ENCODE peak calls at places on chromosomes 2 and 18, in nine cellular contexts. One of them, this sample, is unnamed. For H3K4me1 and H3K27me3, the result is how much of the 10 kb centered on the place peaks cover.

GRCh38 chr2:54329482-54330225 is 73.6 kb upstream of the TSPYL6 start:
- DNase-seq in H9: no peak
- DNase-seq in tibial artery: no peak
- DNase-seq in IMR-90: peak
- DNase-seq in HCT116: no peak
- DNase-seq in CD8-positive, alpha-beta T cell: no peak
- DNase-seq in heart left ventricle: no peak
- DNase-seq in endodermal cell: no peak
- DNase-seq in stomach: no peak
- DNase-seq in this sample: no peak

GRCh38 chr2:225122582-225123486 is 80.6 kb upstream of the DOCK10 start:
- DNase-seq in H9: no peak
- DNase-seq in tibial artery: no peak
- DNase-seq in IMR-90: peak
- DNase-seq in HCT116: no peak
- DNase-seq in CD8-positive, alpha-beta T cell: no peak
- DNase-seq in heart left ventricle: no peak
- DNase-seq in endodermal cell: no peak
- DNase-seq in stomach: no peak
- DNase-seq in this sample: no peak

GRCh38 chr2:63903003-63903402 is 61.3 kb downstream of the UGP2 start:
- DNase-seq in H9: no peak
- DNase-seq in tibial artery: no peak
- DNase-seq in IMR-90: peak
- DNase-seq in HCT116: no peak
- DNase-seq in CD8-positive, alpha-beta T cell: no peak
- DNase-seq in heart left ventricle: no peak
- DNase-seq in endodermal cell: no peak
- DNase-seq in stomach: no peak
- DNase-seq in this sample: no peak

GRCh38 chr2:235611337-235611736 is 117.5 kb downstream of the AGAP1 start:
- DNase-seq in H9: no peak
- DNase-seq in tibial artery: no peak
- DNase-seq in IMR-90: no peak
- DNase-seq in HCT116: no peak
- DNase-seq in CD8-positive, alpha-beta T cell: no peak
- DNase-seq in heart left ventricle: no peak
- DNase-seq in endodermal cell: no peak
- DNase-seq in stomach: no peak
- DNase-seq in this sample: no peak

GRCh38 chr2:71360434-71360975 is 28.9 kb downstream of the ZNF638 start:
- DNase-seq in H9: no peak
- DNase-seq in tibial artery: no peak
- DNase-seq in IMR-90: no peak
- DNase-seq in HCT116: no peak
- DNase-seq in CD8-positive, alpha-beta T cell: no peak
- DNase-seq in heart left ventricle: no peak
- DNase-seq in endodermal cell: no peak
- DNase-seq in stomach: no peak
- DNase-seq in this sample: no peak

GRCh38 chr2:74249406-74250122 is 51.1 kb downstream of the MTHFD2 start:
- DNase-seq in H9: no peak
- DNase-seq in tibial artery: no peak
- DNase-seq in IMR-90: no peak
- DNase-seq in HCT116: no peak
- DNase-seq in CD8-positive, alpha-beta T cell: no peak
- DNase-seq in heart left ventricle: no peak
- DNase-seq in endodermal cell: no peak
- DNase-seq in stomach: no peak
- DNase-seq in this sample: no peak

GRCh38 chr2:34401186-34401585 is 802.1 kb upstream of the FAM98A start:
- DNase-seq in H9: no peak
- DNase-seq in tibial artery: no peak
- DNase-seq in IMR-90: no peak
- DNase-seq in HCT116: no peak
- DNase-seq in CD8-positive, alpha-beta T cell: no peak
- DNase-seq in heart left ventricle: no peak
- DNase-seq in endodermal cell: no peak
- DNase-seq in stomach: no peak
- DNase-seq in this sample: no peak

GRCh38 chr2:136182315-136182714 is 64.4 kb upstream of the CXCR4 start:
- DNase-seq in H9: no peak
- DNase-seq in tibial artery: no peak
- DNase-seq in IMR-90: no peak
- DNase-seq in HCT116: no peak
- DNase-seq in CD8-positive, alpha-beta T cell: no peak
- DNase-seq in heart left ventricle: no peak
- DNase-seq in endodermal cell: no peak
- DNase-seq in stomach: no peak
- DNase-seq in this sample: no peak

GRCh38 chr2:73105511-73105971 is 7.2 kb downstream of the RAB11FIP5 start:
- DNase-seq in H9: no peak
- DNase-seq in tibial artery: no peak
- DNase-seq in IMR-90: no peak
- DNase-seq in HCT116: no peak
- DNase-seq in CD8-positive, alpha-beta T cell: no peak
- DNase-seq in heart left ventricle: no peak
- DNase-seq in endodermal cell: no peak
- DNase-seq in stomach: no peak
- DNase-seq in this sample: no peak

GRCh38 chr2:58702302-58702696 is 461.2 kb upstream of the FANCL start:
- DNase-seq in H9: peak
- DNase-seq in tibial artery: no peak
- DNase-seq in IMR-90: peak
- DNase-seq in HCT116: no peak
- DNase-seq in CD8-positive, alpha-beta T cell: no peak
- DNase-seq in heart left ventricle: no peak
- DNase-seq in endodermal cell: peak
- DNase-seq in stomach: no peak
- DNase-seq in this sample: no peak

GRCh38 chr18:78092901-78093300 is 843.3 kb downstream of the GALR1 start:
- DNase-seq in H9: no peak
- DNase-seq in tibial artery: no peak
- DNase-seq in IMR-90: no peak
- DNase-seq in HCT116: no peak
- DNase-seq in CD8-positive, alpha-beta T cell: no peak
- DNase-seq in heart left ventricle: no peak
- DNase-seq in endodermal cell: no peak
- DNase-seq in stomach: no peak
- DNase-seq in this sample: no peak

DNA sequence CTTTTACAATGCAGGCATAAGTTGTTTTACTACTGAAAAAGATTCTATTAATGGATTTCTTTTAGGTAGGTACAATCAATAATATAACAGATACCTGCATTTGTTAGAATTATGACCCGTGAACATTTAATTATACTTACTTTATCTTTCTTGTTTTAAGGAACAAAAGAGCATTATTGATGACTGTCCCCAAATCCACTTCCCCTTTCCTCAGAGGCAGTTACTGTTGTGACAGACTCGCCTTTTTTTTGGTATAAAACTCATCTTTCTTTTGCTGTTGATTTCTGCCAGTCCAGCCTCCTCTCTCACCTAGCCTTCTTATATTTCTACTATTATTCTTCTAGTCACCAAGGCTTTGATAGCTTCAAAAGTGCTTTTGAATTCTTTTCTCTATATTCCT is 12.1 kb downstream of the ACTR3 start:
- DNase-seq in H9: no peak
- DNase-seq in tibial artery: no peak
- DNase-seq in IMR-90: no peak
- DNase-seq in HCT116: no peak
- DNase-seq in CD8-positive, alpha-beta T cell: no peak
- DNase-seq in heart left ventricle: no peak
- DNase-seq in endodermal cell: no peak
- DNase-seq in stomach: no peak
- DNase-seq in this sample: no peak
- H3K4me1 ChIP-seq in H9: under half
- H3K4me1 ChIP-seq in tibial artery: half or more
- H3K4me1 ChIP-seq in IMR-90: under half
- H3K4me1 ChIP-seq in HCT116: under half
- H3K4me1 ChIP-seq in CD8-positive, alpha-beta T cell: half or more
- H3K4me1 ChIP-seq in heart left ventricle: half or more
- H3K4me1 ChIP-seq in endodermal cell: under half
- H3K4me1 ChIP-seq in stomach: half or more
- H3K4me1 ChIP-seq in this sample: under half

GRCh38 chr2:176123847-176124273 is 1.3 kb downstream of the HOXD9 start:
- DNase-seq in H9: peak
- DNase-seq in tibial artery: no peak
- DNase-seq in IMR-90: no peak
- DNase-seq in HCT116: no peak
- DNase-seq in CD8-positive, alpha-beta T cell: no peak
- DNase-seq in heart left ventricle: no peak
- DNase-seq in endodermal cell: peak
- DNase-seq in stomach: no peak
- DNase-seq in this sample: no peak

GRCh38 chr2:176123483-176123843 is 944 bp downstream of the HOXD9 start:
- DNase-seq in H9: no peak
- DNase-seq in tibial artery: no peak
- DNase-seq in IMR-90: no peak
- DNase-seq in HCT116: no peak
- DNase-seq in CD8-positive, alpha-beta T cell: no peak
- DNase-seq in heart left ventricle: no peak
- DNase-seq in endodermal cell: no peak
- DNase-seq in stomach: no peak
- DNase-seq in this sample: no peak

GRCh38 chr2:176126929-176127768 is 2.4 kb upstream of the HOXD8 start:
- DNase-seq in H9: peak
- DNase-seq in tibial artery: peak
- DNase-seq in IMR-90: peak
- DNase-seq in HCT116: no peak
- DNase-seq in CD8-positive, alpha-beta T cell: peak
- DNase-seq in heart left ventricle: peak
- DNase-seq in endodermal cell: peak
- DNase-seq in stomach: peak
- DNase-seq in this sample: no peak

GRCh38 chr2:176124358-176125214 is 2.1 kb downstream of the HOXD9 start:
- DNase-seq in H9: peak
- DNase-seq in tibial artery: no peak
- DNase-seq in IMR-90: no peak
- DNase-seq in HCT116: no peak
- DNase-seq in CD8-positive, alpha-beta T cell: no peak
- DNase-seq in heart left ventricle: no peak
- DNase-seq in endodermal cell: peak
- DNase-seq in stomach: no peak
- DNase-seq in this sample: no peak

DNA sequence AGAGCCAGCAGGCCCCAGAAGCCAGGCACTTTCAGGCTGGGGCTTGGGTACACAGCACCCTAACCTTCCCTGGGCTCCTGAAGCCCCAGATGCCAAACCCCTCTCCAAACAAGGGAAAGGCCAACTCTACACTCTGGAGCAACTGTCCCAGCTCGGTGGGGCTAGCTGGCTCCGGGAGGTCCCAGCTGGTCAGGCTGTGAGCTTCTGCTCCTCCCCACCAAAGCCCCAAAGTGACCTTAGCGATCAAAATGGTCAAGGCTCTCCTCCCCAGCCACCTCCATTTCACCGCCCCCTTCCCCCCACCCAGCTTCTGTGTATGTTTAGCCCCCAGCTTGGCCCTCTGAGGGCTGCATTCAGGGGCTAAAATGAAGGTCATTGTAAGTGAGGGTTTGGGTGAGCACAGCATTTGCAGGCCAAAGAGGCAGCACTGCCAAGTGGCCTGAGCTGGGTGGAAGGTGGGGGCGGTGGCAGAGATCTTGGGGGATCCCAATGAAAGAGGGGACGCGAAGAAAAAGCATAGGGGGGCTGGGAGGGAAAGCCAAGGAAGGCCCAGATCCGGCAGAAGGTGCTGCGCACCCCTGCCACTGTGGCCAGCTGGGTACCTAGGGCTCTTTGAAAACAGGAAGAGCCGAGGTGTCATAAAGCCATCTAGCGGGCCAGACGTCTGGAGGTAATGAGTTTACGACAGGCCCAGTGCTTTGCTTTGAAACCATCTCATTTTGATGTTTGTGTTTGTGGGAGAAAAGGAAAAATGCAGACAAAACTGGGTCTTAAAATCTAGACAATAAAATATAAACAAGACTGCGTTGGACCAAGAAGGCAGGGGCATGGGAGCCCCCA is 2.9 kb downstream of the HOXD9 start:
- DNase-seq in H9: peak
- DNase-seq in tibial artery: no peak
- DNase-seq in IMR-90: no peak
- DNase-seq in HCT116: no peak
- DNase-seq in CD8-positive, alpha-beta T cell: no peak
- DNase-seq in heart left ventricle: no peak
- DNase-seq in endodermal cell: peak
- DNase-seq in stomach: no peak
- DNase-seq in this sample: no peak
- H3K27me3 ChIP-seq in H9: half or more
- H3K27me3 ChIP-seq in tibial artery: half or more
- H3K27me3 ChIP-seq in IMR-90: half or more
- H3K27me3 ChIP-seq in HCT116: under half
- H3K27me3 ChIP-seq in CD8-positive, alpha-beta T cell: half or more
- H3K27me3 ChIP-seq in heart left ventricle: half or more
- H3K27me3 ChIP-seq in endodermal cell: half or more
- H3K27me3 ChIP-seq in stomach: half or more
- H3K27me3 ChIP-seq in this sample: half or more

DNA sequence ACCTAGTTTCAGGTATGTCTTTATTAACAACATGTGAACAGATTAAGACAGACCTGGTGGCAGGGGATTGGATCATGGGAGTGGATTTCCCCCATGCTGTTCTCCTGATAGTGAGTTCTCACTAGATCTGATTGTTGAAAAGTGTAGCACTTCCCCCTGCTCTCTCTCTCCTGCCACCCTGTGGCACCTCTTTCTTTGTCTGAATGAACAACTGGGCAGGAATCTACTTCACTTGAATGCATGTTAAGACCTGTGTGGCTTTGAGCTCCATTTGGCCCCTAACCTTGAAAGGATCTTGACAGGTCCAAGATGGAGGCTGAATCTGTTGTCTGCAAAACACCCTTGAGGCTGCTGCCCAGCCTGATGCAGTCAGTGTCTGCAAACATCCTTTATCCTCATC is 194.4 kb downstream of the RNF144A start:
- DNase-seq in H9: no peak
- DNase-seq in tibial artery: no peak
- DNase-seq in IMR-90: no peak
- DNase-seq in HCT116: no peak
- DNase-seq in CD8-positive, alpha-beta T cell: no peak
- DNase-seq in heart left ventricle: no peak
- DNase-seq in endodermal cell: no peak
- DNase-seq in stomach: no peak
- DNase-seq in this sample: no peak
- TF ChIP-seq CTCF in H9: peak
- TF ChIP-seq CTCF in tibial artery: no peak
- TF ChIP-seq CTCF in IMR-90: no peak
- TF ChIP-seq CTCF in HCT116: peak
- TF ChIP-seq CTCF in CD8-positive, alpha-beta T cell: no peak
- TF ChIP-seq CTCF in heart left ventricle: no peak
- TF ChIP-seq CTCF in endodermal cell: peak
- TF ChIP-seq CTCF in stomach: no peak
- TF ChIP-seq CTCF in this sample: peak

DNA sequence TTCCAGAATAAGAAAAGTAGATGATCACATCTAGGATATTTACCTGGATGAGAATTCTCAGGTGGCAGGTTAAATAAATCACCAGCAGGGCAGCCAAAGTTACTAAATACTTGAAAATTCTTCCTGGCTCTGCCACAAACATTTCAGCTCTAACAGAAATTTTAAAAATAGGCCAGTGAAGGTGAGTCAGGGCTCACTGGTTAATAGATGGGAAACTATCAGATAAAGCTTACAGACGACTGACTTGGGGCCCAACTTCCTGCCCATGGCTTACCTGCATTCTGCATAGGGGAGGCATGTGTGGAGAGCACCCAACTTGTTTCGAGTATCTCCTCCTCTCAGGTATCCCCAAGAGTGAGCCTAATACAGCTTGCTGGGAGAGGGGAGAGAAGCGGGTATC is 57.8 kb downstream of the SPRED2 start:
- DNase-seq in H9: no peak
- DNase-seq in tibial artery: no peak
- DNase-seq in IMR-90: no peak
- DNase-seq in HCT116: no peak
- DNase-seq in CD8-positive, alpha-beta T cell: no peak
- DNase-seq in heart left ventricle: no peak
- DNase-seq in endodermal cell: no peak
- DNase-seq in stomach: no peak
- DNase-seq in this sample: no peak
- H3K4me1 ChIP-seq in H9: under half
- H3K4me1 ChIP-seq in tibial artery: under half
- H3K4me1 ChIP-seq in IMR-90: under half
- H3K4me1 ChIP-seq in HCT116: under half
- H3K4me1 ChIP-seq in CD8-positive, alpha-beta T cell: under half
- H3K4me1 ChIP-seq in heart left ventricle: half or more
- H3K4me1 ChIP-seq in endodermal cell: half or more
- H3K4me1 ChIP-seq in stomach: half or more
- H3K4me1 ChIP-seq in this sample: under half

This sample was measured in esophagus squamous epithelium.